ENCODE peak calls at places on chromosomes 6 and 20, in nine cellular contexts. Q is DMS153; K is activated CD4-positive, alpha-beta T cell treated with anti-CD3 and anti-CD28 coated beads, Interleukin-2, amount 10 ng/mL, durations not matched to agents 7 days and 5 days; A is activated naive CD8-positive, alpha-beta T cell treated with anti-CD3 and anti-CD28 coated beads for 36 hours; H is amniotic stem cell; B is activated CD8-positive, alpha-beta memory T cell treated with anti-CD3 and anti-CD28 coated beads, Interleukin-2, amount 10 ng/mL, durations not matched to agents 7 days and 5 days; R is amniotic epithelial cell; X is midbrain; M is cardiac muscle cell. L is an unnamed sample.

GRCh38 chr6:138588805-138589434 is 89.6 kb upstream of the NHSL1 start:
- DNase-seq in Q (peak; percentile 23), K (peak; percentile 66), A (peak; percentile 38), H (peak; percentile 21), B (peak; percentile 60), R (peak; percentile 69), X (peak; percentile 60), M (peak; percentile 65), L (peak; percentile 89)

GRCh38 chr20:24141111-24141510 is 152.5 kb upstream of the GGTLC1 start:
- DNase-seq in Q (no peak), K (no peak), A (no peak), H (no peak), B (no peak), R (no peak), X (no peak), M (no peak), L (no peak)

GRCh38 chr20:62466071-62466760 is 9.6 kb downstream of the GATA5 start:
- DNase-seq in Q (no peak), K (no peak), A (no peak), H (no peak), B (no peak), R (no peak), X (no peak), M (no peak), L (no peak)

GRCh38 chr6:11609324-11610071 is 71.9 kb downstream of the TMEM170B start:
- DNase-seq in Q (no peak), K (no peak), A (no peak), H (peak; percentile 66), B (no peak), R (peak; percentile 83), X (peak; percentile 34), M (peak; percentile 5), L (peak; percentile 55)

GRCh38 chr6:84227044-84227433 is 404 bp downstream of the CEP162 start:
- DNase-seq in Q (no peak), K (no peak), A (no peak), H (no peak), B (no peak), R (no peak), X (no peak), M (peak; percentile 23), L (no peak)

GRCh38 chr6:161303628-161304340 is 29.9 kb upstream of the AGPAT4 start:
- DNase-seq in Q (no peak), K (no peak), A (no peak), H (no peak), B (no peak), R (peak; percentile 64), X (no peak), M (no peak), L (no peak)

GRCh38 chr20:43799150-43799711 is 72.4 kb upstream of the GTSF1L start:
- DNase-seq in Q (no peak), K (no peak), A (no peak), H (no peak), B (no peak), R (peak; percentile 34), X (no peak), M (no peak), L (no peak)

GRCh38 chr6:45454008-45454911 is 76.5 kb upstream of the SUPT3H start:
- DNase-seq in Q (no peak), K (no peak), A (no peak), H (no peak), B (no peak), R (peak; percentile 93), X (no peak), M (no peak), L (peak; percentile 60)